ENCODE peak calls at places on chromosomes 6 and 20, in five cellular contexts. P is pons; Y is Right ventricle myocardium superior; C is MCF 10A; W is activated CD8-positive, alpha-beta memory T cell treated with anti-CD3 and anti-CD28 coated beads, Interleukin-2, amount 50 U/mL, for 4 hours. X is an unnamed sample.

GRCh38 chr6:95865857-95866256 is 149.9 kb upstream of the FUT9 start:
- DNase-seq in C (no peak), Y (no peak), W (no peak), P (no peak), X (no peak)

GRCh38 chr6:1068068-1068467 is 243.8 kb upstream of the FOXQ1 start:
- DNase-seq in C (no peak), Y (no peak), P (no peak), W (no peak), X (no peak)

GRCh38 chr6:110738899-110739365 is 76.3 kb downstream of the CDK19 start:
- DNase-seq in Y (no peak), C (no peak), P (peak; percentile 73), W (no peak), X (no peak)

GRCh38 chr6:107120404-107120803 is 5.1 kb upstream of the BEND3 start:
- DNase-seq in C (no peak), P (no peak), Y (no peak), W (no peak), X (no peak)

GRCh38 chr6:168155821-168156741 is 77.1 kb upstream of the FRMD1 start:
- DNase-seq in P (no peak), C (no peak), Y (no peak), W (no peak), X (no peak)

GRCh38 chr6:119818876-119819275 is 469.3 kb upstream of the MAN1A1 start:
- DNase-seq in Y (no peak), W (no peak), C (no peak), P (no peak), X (no peak)

GRCh38 chr20:16661738-16662137 is 68.1 kb upstream of the SNRPB2 start:
- DNase-seq in P (peak; percentile 88), C (no peak), Y (no peak), W (no peak), X (no peak)

GRCh38 chr6:27755768-27756167 is 156.4 kb downstream of the OR2B2 start:
- DNase-seq in Y (no peak), P (peak; percentile 46), W (no peak), C (no peak), X (no peak)

GRCh38 chr6:20168668-20169633 is 43.3 kb downstream of the MBOAT1 start:
- DNase-seq in P (no peak), W (no peak), C (peak; percentile 15), Y (no peak), X (no peak)

GRCh38 chr6:134878136-134878535 is 71.8 kb downstream of the ALDH8A1 start:
- DNase-seq in Y (no peak), P (no peak), W (no peak), C (no peak), X (no peak)

GRCh38 chr20:15708984-15709598 is 864.2 kb downstream of the KIF16B start:
- DNase-seq in Y (peak; percentile 53), P (peak; percentile 11), C (peak; percentile 42), W (peak; percentile 16), X (no peak)

GRCh38 chr6:12013368-12013617 is 1.2 kb downstream of the HIVEP1 start:
- DNase-seq in P (no peak), Y (no peak), C (no peak), W (no peak), X (no peak)

GRCh38 chr6:30555428-30556005 is 772 bp downstream of the GNL1 start:
- DNase-seq in W (no peak), Y (peak; percentile 77), P (peak; percentile 30), C (peak; percentile 11), X (peak; percentile 66)

GRCh38 chr20:34791289-34792020 is 34.0 kb downstream of the NCOA6 start:
- DNase-seq in Y (no peak), W (no peak), C (peak; percentile 55), P (no peak), X (peak; percentile 26)

GRCh38 chr20:32636278-32636677 is 37.5 kb downstream of the C20orf203 start:
- DNase-seq in Y (no peak), C (no peak), P (no peak), W (no peak), X (no peak)

GRCh38 chr6:144006731-144007454 is 1.2 kb downstream of the PLAGL1 start:
- DNase-seq in Y (no peak), W (no peak), P (no peak), C (peak; percentile 47), X (peak; percentile 64)

GRCh38 chr6:116352515-116353471 is 18.0 kb upstream of the DSE start:
- DNase-seq in Y (no peak), W (no peak), P (no peak), C (peak; percentile 48), X (peak; percentile 76)

GRCh38 chr20:427401-427800 is 19.3 kb downstream of the RBCK1 start:
- DNase-seq in C (no peak), P (no peak), Y (no peak), W (no peak), X (no peak)

GRCh38 chr20:51930775-51931174 is 128.5 kb upstream of the SALL4 start:
- DNase-seq in C (peak; percentile 82), W (no peak), Y (no peak), P (no peak), X (peak; percentile 72)

GRCh38 chr6:168061269-168062210 is 17.5 kb downstream of the FRMD1 start:
- DNase-seq in C (no peak), Y (no peak), P (no peak), W (no peak), X (no peak)

GRCh38 chr20:1396264-1396663 is 3.4 kb upstream of the FKBP1A start:
- DNase-seq in W (no peak), Y (no peak), P (no peak), C (no peak), X (no peak)

GRCh38 chr6:145732788-145733187 is 2.5 kb downstream of the EPM2A start:
- DNase-seq in C (no peak), P (no peak), W (no peak), Y (no peak), X (no peak)

GRCh38 chr6:119226089-119226488 is 123.5 kb downstream of the MAN1A1 start:
- DNase-seq in W (no peak), C (no peak), Y (no peak), P (no peak), X (no peak)

GRCh38 chr20:22438346-22438745 is 146.0 kb downstream of the FOXA2 start:
- DNase-seq in P (no peak), C (no peak), W (no peak), Y (no peak), X (no peak)

GRCh38 chr20:35768731-35769664 is 2.8 kb upstream of the PHF20 start:
- DNase-seq in P (peak; percentile 94), Y (peak; percentile 98), C (peak; percentile 99), W (peak; percentile 30), X (peak; percentile 98)

GRCh38 chr6:101614774-101615173 is 221.3 kb downstream of the GRIK2 start:
- DNase-seq in Y (no peak), P (no peak), C (peak; percentile 51), W (no peak), X (peak; percentile 57)

GRCh38 chr20:6504826-6505225 is 262.7 kb upstream of the BMP2 start:
- DNase-seq in W (no peak), C (no peak), Y (no peak), P (no peak), X (no peak)

GRCh38 chr6:43983632-43984031 is 143.6 kb downstream of the MRPL14 start:
- DNase-seq in P (no peak), W (no peak), Y (no peak), C (no peak), X (no peak)

GRCh38 chr20:20492521-20493334 is 124.8 kb downstream of the INSM1 start:
- DNase-seq in P (peak; percentile 96), Y (no peak), C (no peak), W (no peak), X (no peak)

GRCh38 chr20:62150236-62150575 is 6.6 kb downstream of the SS18L1 start:
- DNase-seq in W (no peak), C (no peak), Y (no peak), P (no peak), X (no peak)

GRCh38 chr6:74964871-74965441 is 240.9 kb downstream of the COL12A1 start:
- DNase-seq in P (no peak), C (no peak), Y (no peak), W (no peak), X (no peak)

GRCh38 chr20:49103647-49104364 is 57.7 kb downstream of the CSE1L start:
- DNase-seq in C (no peak), Y (no peak), P (no peak), W (no peak), X (no peak)

GRCh38 chr6:84466521-84466920 is 239.1 kb upstream of the CEP162 start:
- DNase-seq in P (no peak), Y (no peak), C (peak; percentile 68), W (no peak), X (peak; percentile 76)

GRCh38 chr6:156391977-156392376 is 385.2 kb upstream of the ARID1B start:
- DNase-seq in C (no peak), W (no peak), P (no peak), Y (no peak), X (no peak)

GRCh38 chr6:32086661-32087573 is 22.2 kb downstream of the TNXB start:
- DNase-seq in Y (no peak), W (no peak), P (no peak), C (peak; percentile 73), X (peak; percentile 84)